ENCODE peak calls at places on chromosomes 12 and 14, in four cellular contexts. O is GM12878, A is GM12891, U is K562. C is an unnamed sample.

GRCh38 chr12:91383106-91383505 is 200.5 kb upstream of the DCN start:
- DNase-seq in O (no peak), A (no peak), U (no peak), C (no peak)

GRCh38 chr12:53287741-53288216 is 7.6 kb upstream of the PFDN5 start:
- DNase-seq in O (peak), A (peak), U (peak), C (no peak)

GRCh38 chr14:103068351-103069073 is 11.2 kb upstream of the CDC42BPB start:
- DNase-seq in O (no peak), A (no peak), U (no peak), C (no peak)

GRCh38 chr12:104802198-104802597 is 155.9 kb downstream of the SLC41A2 start:
- DNase-seq in O (no peak), A (no peak), U (no peak), C (no peak)

GRCh38 chr12:130761537-130762318 is 45.6 kb upstream of the RIMBP2 start:
- DNase-seq in O (no peak), A (no peak), U (peak), C (no peak)

GRCh38 chr14:63867926-63868921 is 15.4 kb downstream of the SYNE2 start:
- DNase-seq in O (peak), A (no peak), U (no peak), C (no peak)

GRCh38 chr12:6341439-6342139 is at the start of gene TNFRSF1A:
- DNase-seq in O (no peak), A (no peak), U (peak), C (peak)

GRCh38 chr12:58034311-58034710 is 92.9 kb downstream of the ATP23 start:
- DNase-seq in O (no peak), A (no peak), U (no peak), C (no peak)

GRCh38 chr14:23147676-23148075 is 28.6 kb upstream of the CEBPE start:
- DNase-seq in O (no peak), A (no peak), U (no peak), C (no peak)

GRCh38 chr12:93020225-93020997 is 91.3 kb upstream of the EEA1 start:
- DNase-seq in O (no peak), A (no peak), U (peak), C (no peak)

GRCh38 chr12:76266797-76267196 is 81.4 kb downstream of the BBS10 start:
- DNase-seq in O (no peak), A (no peak), U (no peak), C (no peak)

DNA sequence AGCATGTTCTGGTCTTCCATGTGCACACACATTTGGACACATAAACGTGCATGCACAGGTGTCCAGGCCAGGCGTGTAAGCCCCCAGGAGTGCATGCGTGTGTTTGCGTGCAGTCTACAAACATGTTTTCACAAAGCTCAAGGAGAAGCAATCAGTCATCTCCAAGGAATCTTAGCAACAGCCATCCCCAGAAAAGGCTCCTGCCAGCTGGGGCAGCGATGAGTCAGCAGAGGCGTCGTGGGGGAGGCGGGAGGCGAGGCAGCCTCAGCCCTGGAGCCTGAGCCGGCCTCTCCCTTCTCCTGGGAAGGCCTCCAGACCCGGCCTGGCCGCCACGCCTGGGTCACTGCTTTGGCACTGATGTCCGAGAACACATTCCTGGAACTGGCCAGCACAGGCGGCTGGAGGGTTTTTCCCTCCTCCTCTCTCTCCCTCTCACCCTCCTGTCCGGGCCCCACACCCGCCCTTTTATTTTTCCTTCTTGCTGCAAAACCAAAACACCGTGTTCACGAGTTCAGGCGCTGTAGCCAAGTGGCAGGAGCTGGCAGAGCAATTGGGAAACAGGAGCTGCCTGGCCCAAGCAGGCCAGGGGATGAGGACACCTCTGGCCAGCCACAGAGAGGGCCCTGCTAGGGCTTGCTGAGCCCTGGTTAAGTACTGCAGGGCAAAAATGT is 92.7 kb downstream of the LRRC74A start:
- DNase-seq in O (no peak), A (no peak), U (peak), C (peak)
- TF ChIP-seq POLR2AphosphoS5 in O (no peak), A (no peak), U (no peak), C (no peak)

DNA sequence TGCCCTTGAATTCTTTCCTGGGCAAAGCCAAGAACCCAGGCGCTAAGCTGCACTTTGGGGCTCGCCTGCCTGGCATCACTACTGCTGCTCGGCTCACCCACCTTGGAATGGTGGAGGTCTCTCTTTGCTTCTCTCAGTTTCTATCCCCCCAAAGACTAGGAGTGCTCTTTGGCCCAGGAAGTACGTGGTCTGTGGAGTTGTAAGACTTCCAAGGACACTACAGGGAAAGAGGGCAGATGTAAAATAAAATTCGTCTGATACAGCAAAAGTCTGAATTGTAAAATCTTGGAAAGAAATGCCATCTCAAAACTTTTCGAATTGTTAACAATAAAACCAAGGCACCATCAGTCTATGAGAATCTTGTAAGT is 52.5 kb upstream of the MAP1LC3B2 start:
- DNase-seq in O (no peak), A (no peak), U (no peak), C (no peak)
- TF ChIP-seq SPI1 in O (no peak), A (no peak), U (no peak), C (no peak)

GRCh38 chr12:64611430-64612286 is 1.4 kb downstream of the RASSF3 start:
- DNase-seq in O (no peak), A (no peak), U (no peak), C (peak)
- TF ChIP-seq POLR2AphosphoS5 in O (no peak), A (no peak), U (no peak), C (no peak)

GRCh38 chr12:113105606-113106271 is 29.8 kb downstream of the RASAL1 start:
- DNase-seq in O (no peak), A (no peak), U (no peak), C (no peak)

GRCh38 chr12:113101751-113102150 is 33.8 kb downstream of the RASAL1 start:
- DNase-seq in O (no peak), A (no peak), U (no peak), C (no peak)

GRCh38 chr12:113102811-113103210 is 32.8 kb downstream of the RASAL1 start:
- DNase-seq in O (no peak), A (no peak), U (no peak), C (no peak)

GRCh38 chr12:113104953-113105510 is 30.5 kb downstream of the RASAL1 start:
- DNase-seq in O (no peak), A (no peak), U (no peak), C (no peak)

GRCh38 chr12:113103756-113104450 is 31.7 kb downstream of the RASAL1 start:
- DNase-seq in O (no peak), A (peak), U (peak), C (no peak)
- TF ChIP-seq SPI1 in O (peak), A (peak), U (peak), C (no peak)

GRCh38 chr14:89429206-89430091 is 12.4 kb upstream of the FOXN3 start:
- DNase-seq in O (no peak), A (no peak), U (no peak), C (no peak)

GRCh38 chr14:89428163-89428523 is 11.1 kb upstream of the FOXN3 start:
- DNase-seq in O (no peak), A (no peak), U (no peak), C (no peak)

GRCh38 chr14:89427426-89428162 is 10.6 kb upstream of the FOXN3 start:
- DNase-seq in O (no peak), A (no peak), U (no peak), C (no peak)

GRCh38 chr14:89430271-89430620 is 13.2 kb upstream of the FOXN3 start:
- DNase-seq in O (no peak), A (no peak), U (no peak), C (no peak)

DNA sequence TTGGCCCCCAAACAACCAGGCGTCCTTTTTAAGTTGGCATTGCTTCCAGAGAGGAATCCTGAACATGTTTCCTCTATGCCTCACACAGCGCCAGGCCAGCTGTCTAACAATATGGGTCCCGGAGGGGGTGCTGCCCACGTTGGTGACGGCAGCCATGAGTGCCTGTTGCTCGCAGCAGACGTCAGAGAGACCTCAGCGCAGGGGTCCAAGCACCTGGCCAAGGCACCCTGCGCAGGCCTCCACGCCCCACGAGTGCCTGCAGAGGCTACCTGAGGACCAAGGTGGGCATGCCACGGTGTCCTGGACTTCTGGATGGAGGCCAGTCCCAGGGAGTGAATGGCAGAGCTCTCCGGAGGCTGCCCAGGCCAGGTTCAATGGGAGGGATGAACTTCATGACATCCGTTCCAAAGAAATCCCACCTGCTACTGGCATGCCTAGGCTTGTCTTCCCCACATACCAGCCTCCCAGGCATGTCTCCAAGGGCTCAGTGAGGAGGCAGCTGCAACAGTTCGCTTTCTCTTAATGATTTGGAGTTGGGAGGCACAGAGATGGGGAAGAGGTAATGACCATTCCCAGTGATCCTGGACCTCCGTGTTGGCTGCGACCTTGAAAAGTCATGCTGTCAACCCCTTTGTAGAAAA is 11.6 kb upstream of the FOXN3 start:
- DNase-seq in O (no peak), A (no peak), U (no peak), C (no peak)
- TF ChIP-seq POLR2AphosphoS5 in O (no peak), A (no peak), U (no peak), C (no peak)

DNA sequence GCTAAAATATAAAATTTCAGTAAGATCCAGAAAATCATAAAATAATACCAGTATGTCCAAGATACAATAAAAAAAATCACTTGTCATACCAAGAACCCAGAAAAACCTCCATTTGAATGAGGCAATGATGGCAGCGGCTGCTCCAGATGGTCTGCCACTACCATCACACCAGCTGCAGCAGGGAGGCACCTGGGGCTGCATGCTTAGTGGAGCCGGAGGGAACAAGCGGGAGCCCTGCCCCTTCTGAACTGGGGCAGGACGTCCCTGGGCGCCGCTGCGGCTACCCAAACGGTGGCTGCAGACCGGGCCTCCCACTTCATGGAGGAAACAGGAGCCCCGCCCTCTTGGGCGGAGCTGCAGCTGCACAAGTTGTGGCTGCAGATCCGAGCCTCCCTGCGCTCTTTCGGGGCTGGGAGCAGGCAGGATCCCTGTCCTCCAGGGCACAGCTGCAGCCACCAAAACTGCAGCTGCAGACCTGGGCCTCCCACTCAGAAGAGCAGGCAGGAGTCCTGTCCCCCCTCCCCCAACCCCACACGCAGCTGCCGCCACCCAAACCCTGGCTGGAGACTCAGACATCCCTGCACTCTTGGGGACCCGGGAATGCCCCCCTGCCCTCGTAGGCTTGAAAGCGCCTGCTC is 36.1 kb upstream of the OR5AU1 start:
- DNase-seq in O (no peak), A (peak), U (peak), C (peak)
- TF ChIP-seq SPI1 in O (no peak), A (no peak), U (no peak), C (no peak)

GRCh38 chr12:4279120-4279690 is 5.6 kb downstream of the CCND2 start:
- DNase-seq in O (no peak), A (no peak), U (no peak), C (no peak)

GRCh38 chr12:4277205-4277543 is 3.6 kb downstream of the CCND2 start:
- DNase-seq in O (no peak), A (no peak), U (no peak), C (no peak)

GRCh38 chr12:4276524-4277204 is 3.1 kb downstream of the CCND2 start:
- DNase-seq in O (peak), A (peak), U (peak), C (peak)

GRCh38 chr12:4278582-4278939 is 5.0 kb downstream of the CCND2 start:
- DNase-seq in O (no peak), A (no peak), U (no peak), C (peak)

DNA sequence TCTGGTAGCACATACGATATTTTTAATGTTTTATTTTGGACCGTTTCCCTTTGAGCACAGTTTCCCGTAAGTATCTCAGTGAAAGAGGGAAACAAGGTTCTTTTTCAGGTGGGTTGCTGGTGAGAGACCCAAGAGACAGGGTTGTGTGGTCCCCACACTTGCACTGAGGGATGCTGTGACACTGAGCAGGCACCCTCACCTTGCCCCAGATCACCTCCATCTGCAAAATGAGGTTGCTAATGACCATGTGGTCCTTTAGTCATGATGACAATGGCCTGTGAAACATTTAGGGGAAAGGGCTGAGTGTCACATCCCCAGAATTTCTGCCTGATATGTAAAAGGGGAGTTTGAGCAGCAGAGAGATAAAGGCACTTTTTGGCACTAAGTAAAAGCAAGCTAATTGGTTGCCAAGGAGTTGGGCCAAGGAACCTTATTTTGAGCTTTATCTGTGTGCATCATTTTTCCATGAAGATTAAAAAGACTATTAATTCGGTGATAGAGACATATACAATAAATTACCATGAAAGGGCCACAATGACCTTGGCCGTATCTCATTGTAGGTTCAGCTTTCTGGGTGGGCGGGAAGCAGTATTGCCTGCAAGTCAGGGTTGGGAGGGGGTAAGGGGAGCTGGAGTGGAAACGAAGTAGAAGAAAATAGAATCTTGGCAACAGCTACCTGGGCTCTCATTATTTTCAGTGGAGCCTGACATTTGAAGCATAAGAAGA is 4.5 kb downstream of the CCND2 start:
- DNase-seq in O (no peak), A (no peak), U (no peak), C (no peak)
- TF ChIP-seq POLR2AphosphoS5 in O (peak), A (no peak), U (peak), C (peak)